ENCODE peak calls at places on chromosomes 5 and 9, in ten cellular contexts. W is transverse colon; R is H9; V is effector memory CD4-positive, alpha-beta T cell; G is neural progenitor cell; D is left ventricle myocardium inferior; Q is prostate gland; M is thyroid gland; Z is AG04450; A is psoas muscle. S is an unnamed sample.

GRCh38 chr5:160173-160510 is 31.2 kb upstream of the LRRC14B start:
- DNase-seq in A (no peak), D (no peak), Q (no peak), R (peak), G (no peak), W (no peak), M (no peak), V (no peak), Z (peak), S (no peak)

GRCh38 chr9:96453625-96454024 is 3.7 kb downstream of the HABP4 start:
- DNase-seq in Q (peak), Z (no peak), G (peak), W (no peak), A (no peak), D (no peak), V (no peak), R (no peak), M (peak), S (peak)

GRCh38 chr5:61632064-61632463 is 300.0 kb downstream of the ZSWIM6 start:
- DNase-seq in M (no peak), Q (no peak), Z (no peak), D (no peak), V (no peak), A (no peak), W (no peak), G (no peak), R (no peak), S (no peak)

GRCh38 chr9:120456218-120456617 is 123.7 kb downstream of the CDK5RAP2 start:
- DNase-seq in V (no peak), R (no peak), W (no peak), A (no peak), G (no peak), M (no peak), Q (no peak), Z (no peak), D (no peak), S (no peak)

GRCh38 chr5:157076558-157076957 is 17.6 kb upstream of the HAVCR1 start:
- DNase-seq in Z (no peak), R (no peak), A (no peak), G (no peak), V (no peak), M (peak), W (no peak), Q (no peak), D (no peak), S (no peak)

GRCh38 chr5:143248822-143249579 is 154.5 kb downstream of the NR3C1 start:
- DNase-seq in Q (no peak), W (no peak), R (no peak), D (no peak), G (no peak), V (no peak), M (no peak), Z (no peak), A (no peak), S (peak)

GRCh38 chr5:51227963-51228515 is 155.2 kb upstream of the ISL1 start:
- DNase-seq in A (no peak), R (no peak), G (peak), V (no peak), M (no peak), W (no peak), Z (no peak), D (no peak), Q (no peak), S (no peak)

GRCh38 chr5:10902145-10902544 is 141.1 kb upstream of the DAP start:
- DNase-seq in Q (no peak), D (no peak), M (no peak), G (no peak), W (no peak), A (no peak), Z (peak), V (no peak), R (no peak), S (no peak)

GRCh38 chr5:6757414-6757969 is 44.3 kb downstream of the TENT4A start:
- DNase-seq in G (no peak), W (no peak), D (no peak), R (no peak), Z (no peak), A (peak), V (no peak), M (no peak), Q (no peak), S (no peak)

GRCh38 chr5:106521701-106522100 is 1149.0 kb downstream of the EFNA5 start:
- DNase-seq in Q (no peak), G (no peak), D (no peak), W (no peak), M (peak), A (no peak), V (no peak), R (no peak), Z (peak), S (no peak)

GRCh38 chr9:113511047-113511521 is 47.6 kb downstream of the RGS3 start:
- DNase-seq in W (peak), A (no peak), Z (no peak), Q (no peak), R (no peak), V (no peak), M (peak), G (no peak), D (peak), S (peak)
- H3K27ac ChIP-seq in W (peak), A (peak), Z (no peak), Q (no peak), R (no peak), V (peak), M (no peak), G (no peak), D (peak), S (peak)

DNA sequence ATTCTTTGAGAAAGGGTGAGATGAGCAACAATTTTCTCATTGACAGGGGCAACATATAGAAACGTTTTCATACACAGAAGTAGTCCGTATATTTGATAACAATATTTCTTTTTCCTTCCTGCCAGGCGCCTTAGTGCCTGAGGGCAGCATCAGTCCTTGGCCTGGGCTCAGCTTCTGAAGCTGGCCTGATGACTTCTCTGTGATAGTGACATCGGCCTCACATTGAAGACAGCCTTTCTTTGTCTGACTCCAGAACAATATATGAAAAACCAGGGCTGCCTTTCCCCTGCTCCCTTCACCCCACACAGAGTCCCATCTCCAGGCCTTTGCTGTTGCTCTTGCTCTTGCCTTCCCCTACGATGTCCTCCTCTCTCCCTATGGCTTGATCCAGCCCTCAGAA is 24.1 kb upstream of the TCOF1 start:
- DNase-seq in V (no peak), Q (no peak), W (no peak), D (no peak), R (no peak), M (no peak), Z (no peak), G (no peak), A (no peak), S (no peak)
- H3K27ac ChIP-seq in V (no peak), Q (no peak), W (no peak), D (no peak), R (no peak), M (no peak), Z (no peak), G (no peak), A (no peak), S (no peak)

DNA sequence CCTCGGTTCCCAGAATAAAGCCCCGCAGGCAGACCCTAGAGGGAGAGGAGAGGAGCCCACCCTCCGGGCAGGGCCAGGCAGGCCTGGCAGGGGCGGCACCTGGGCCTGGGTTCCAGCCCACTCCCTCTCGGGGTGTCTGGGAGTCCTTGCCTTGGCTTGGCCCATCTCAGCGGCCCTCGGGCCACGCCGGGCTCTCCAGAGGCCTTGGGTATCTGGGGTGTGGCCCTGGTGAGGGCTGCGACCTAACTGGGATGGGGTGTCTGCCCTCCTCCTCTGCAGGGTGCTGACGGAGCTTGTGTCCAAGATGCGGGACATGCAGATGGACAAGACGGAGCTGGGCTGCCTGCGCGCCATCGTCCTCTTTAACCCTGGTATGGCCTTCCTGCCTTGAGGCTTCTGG is 105.4 kb downstream of the RXRA start:
- DNase-seq in M (no peak), W (no peak), Q (no peak), R (no peak), V (no peak), G (no peak), D (no peak), A (no peak), Z (no peak), S (no peak)
- H3K27ac ChIP-seq in M (peak), W (peak), Q (peak), R (no peak), V (no peak), G (no peak), D (peak), A (peak), Z (no peak), S (peak)

DNA sequence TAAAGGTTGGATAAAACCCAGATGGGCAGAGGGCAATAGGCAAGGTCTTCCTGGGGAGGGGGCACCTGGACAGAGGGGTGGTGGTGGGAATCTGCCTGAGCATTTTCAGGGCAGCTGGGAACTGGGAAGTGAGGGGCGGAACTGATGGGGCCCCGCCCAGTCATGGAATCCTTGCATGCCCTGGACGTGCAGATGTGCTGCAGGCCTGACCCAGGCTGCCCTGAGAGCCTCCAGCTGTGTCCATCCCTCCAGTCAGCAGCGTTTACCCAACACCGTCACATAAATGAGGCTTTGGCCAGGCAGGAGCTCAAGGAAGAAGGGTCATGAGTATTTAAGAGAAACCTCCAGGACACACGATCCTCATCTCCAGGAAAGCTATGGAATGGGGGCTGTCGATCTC is 70.3 kb downstream of the DAB2IP start:
- DNase-seq in M (no peak), V (no peak), G (peak), R (no peak), W (no peak), D (peak), Z (no peak), A (peak), Q (no peak), S (no peak)
- H3K27ac ChIP-seq in M (no peak), V (no peak), G (no peak), R (no peak), W (peak), D (peak), Z (peak), A (peak), Q (no peak), S (no peak)

GRCh38 chr9:134776080-134776796 is 104.4 kb upstream of the FCN2 start:
- DNase-seq in M (no peak), V (no peak), G (no peak), R (no peak), Z (peak), A (no peak), Q (no peak), D (no peak), W (no peak), S (no peak)
- H3K27ac ChIP-seq in M (no peak), V (no peak), G (no peak), R (no peak), Z (peak), A (no peak), Q (no peak), D (no peak), W (no peak), S (no peak)

GRCh38 chr5:81302596-81302995 is 1.2 kb downstream of the ZCCHC9 start:
- DNase-seq in Q (no peak), G (no peak), W (no peak), M (no peak), R (no peak), V (no peak), A (no peak), Z (no peak), D (no peak), S (no peak)
- H3K27ac ChIP-seq in Q (no peak), G (no peak), W (no peak), M (no peak), R (no peak), V (no peak), A (no peak), Z (no peak), D (no peak), S (no peak)

GRCh38 chr9:81083062-81083461 is 606.3 kb downstream of the TLE1 start:
- DNase-seq in R (peak), M (no peak), A (no peak), Q (no peak), D (no peak), Z (peak), G (peak), W (no peak), V (no peak), S (no peak)
- H3K27ac ChIP-seq in R (no peak), M (no peak), A (no peak), Q (no peak), D (no peak), Z (no peak), G (no peak), W (no peak), V (no peak), S (no peak)

DNA sequence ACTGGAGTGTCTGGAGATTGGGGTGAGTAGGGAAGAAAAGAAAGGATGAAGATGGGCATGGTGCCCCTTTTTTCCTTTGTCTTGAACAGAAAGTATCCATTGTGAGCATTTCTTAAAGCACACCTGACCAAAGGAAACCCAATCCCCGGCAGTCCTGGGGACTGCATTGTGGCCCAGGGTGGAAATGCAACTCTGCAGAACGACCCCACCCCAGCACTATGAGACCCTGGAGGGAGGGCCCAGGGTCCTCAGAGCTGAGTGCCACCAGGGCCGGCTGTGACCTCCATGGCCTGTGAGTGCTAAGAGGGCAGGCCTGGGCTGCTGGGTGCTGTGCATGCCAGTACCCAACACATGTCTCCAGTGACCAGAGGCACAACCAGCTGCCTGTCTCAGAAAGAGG is 18.5 kb downstream of the EEIG1 start:
- DNase-seq in D (no peak), G (no peak), V (no peak), R (no peak), M (no peak), Q (no peak), W (no peak), Z (no peak), A (no peak), S (no peak)
- H3K27ac ChIP-seq in D (peak), G (no peak), V (peak), R (no peak), M (no peak), Q (peak), W (peak), Z (no peak), A (no peak), S (peak)

DNA sequence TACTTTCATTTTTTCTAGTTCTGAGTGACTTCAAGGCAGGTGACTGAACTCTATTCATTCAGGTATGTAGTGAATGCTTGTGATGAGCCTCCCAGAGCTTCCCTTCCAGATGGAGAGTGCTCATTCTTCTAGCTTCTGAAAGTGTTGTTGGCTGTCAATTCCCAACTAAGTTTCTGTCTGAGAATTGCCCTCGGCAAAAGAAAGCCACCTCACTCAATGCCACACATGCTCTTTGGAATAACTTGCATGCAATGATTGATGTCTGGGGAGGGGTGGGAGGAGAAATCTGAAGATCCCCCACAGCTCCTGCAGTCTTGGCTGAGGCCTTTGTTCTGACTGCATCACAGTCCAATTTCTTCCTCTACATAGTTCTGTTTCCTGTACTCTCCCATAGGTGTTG is 123.1 kb upstream of the C6 start:
- DNase-seq in V (no peak), R (no peak), Z (no peak), M (no peak), A (no peak), Q (no peak), W (no peak), D (no peak), G (no peak), S (no peak)
- H3K27ac ChIP-seq in V (no peak), R (no peak), Z (no peak), M (no peak), A (no peak), Q (no peak), W (no peak), D (peak), G (no peak), S (no peak)

S was measured in small intestine.